ENCODE peak calls at places on chromosomes 6 and 20, in seven cellular contexts. One of them, this sample, is unnamed.

GRCh38 chr6:56827908-56828649 is 126.8 kb upstream of the BEND6 start:
- DNase-seq in AG08395: no peak
- DNase-seq in cardiac fibroblast: peak; percentile 21
- DNase-seq in stimulated activated CD8-positive, alpha-beta memory T cell treated with anti-CD3 and anti-CD28 coated beads, Interleukin-15, amount 100 ng/mL, for 24 hours: no peak
- DNase-seq in NCI-H1436: no peak
- DNase-seq in activated T-cell treated with anti-CD3 and anti-CD28 coated beads for 48 hours: no peak
- DNase-seq in left lung: no peak
- DNase-seq in this sample: no peak

GRCh38 chr20:44111712-44112335 is 75.2 kb downstream of the JPH2 start:
- DNase-seq in AG08395: peak; percentile 50
- DNase-seq in cardiac fibroblast: peak; percentile 20
- DNase-seq in stimulated activated CD8-positive, alpha-beta memory T cell treated with anti-CD3 and anti-CD28 coated beads, Interleukin-15, amount 100 ng/mL, for 24 hours: no peak
- DNase-seq in NCI-H1436: no peak
- DNase-seq in activated T-cell treated with anti-CD3 and anti-CD28 coated beads for 48 hours: no peak
- DNase-seq in left lung: no peak
- DNase-seq in this sample: peak; percentile 39

GRCh38 chr20:31595654-31596411 is 9.3 kb upstream of the ID1 start:
- DNase-seq in AG08395: peak; percentile 93
- DNase-seq in cardiac fibroblast: peak; percentile 88
- DNase-seq in stimulated activated CD8-positive, alpha-beta memory T cell treated with anti-CD3 and anti-CD28 coated beads, Interleukin-15, amount 100 ng/mL, for 24 hours: no peak
- DNase-seq in NCI-H1436: no peak
- DNase-seq in activated T-cell treated with anti-CD3 and anti-CD28 coated beads for 48 hours: no peak
- DNase-seq in left lung: peak; percentile 84
- DNase-seq in this sample: no peak

GRCh38 chr20:13817342-13817741 is 32.5 kb downstream of the NDUFAF5 start:
- DNase-seq in AG08395: no peak
- DNase-seq in cardiac fibroblast: peak; percentile 65
- DNase-seq in stimulated activated CD8-positive, alpha-beta memory T cell treated with anti-CD3 and anti-CD28 coated beads, Interleukin-15, amount 100 ng/mL, for 24 hours: no peak
- DNase-seq in NCI-H1436: no peak
- DNase-seq in activated T-cell treated with anti-CD3 and anti-CD28 coated beads for 48 hours: no peak
- DNase-seq in left lung: no peak
- DNase-seq in this sample: no peak

GRCh38 chr6:37483917-37484785 is 15.5 kb downstream of the CCDC167 start:
- DNase-seq in AG08395: peak; percentile 80
- DNase-seq in cardiac fibroblast: peak; percentile 38
- DNase-seq in stimulated activated CD8-positive, alpha-beta memory T cell treated with anti-CD3 and anti-CD28 coated beads, Interleukin-15, amount 100 ng/mL, for 24 hours: peak; percentile 64
- DNase-seq in NCI-H1436: peak; percentile 55
- DNase-seq in activated T-cell treated with anti-CD3 and anti-CD28 coated beads for 48 hours: peak; percentile 71
- DNase-seq in left lung: no peak
- DNase-seq in this sample: peak; percentile 53

GRCh38 chr6:72631480-72631879 is 9.6 kb downstream of the KCNQ5 start:
- DNase-seq in AG08395: peak; percentile 37
- DNase-seq in cardiac fibroblast: no peak
- DNase-seq in stimulated activated CD8-positive, alpha-beta memory T cell treated with anti-CD3 and anti-CD28 coated beads, Interleukin-15, amount 100 ng/mL, for 24 hours: no peak
- DNase-seq in NCI-H1436: no peak
- DNase-seq in activated T-cell treated with anti-CD3 and anti-CD28 coated beads for 48 hours: no peak
- DNase-seq in left lung: no peak
- DNase-seq in this sample: no peak

GRCh38 chr6:14035448-14035847 is 82.1 kb upstream of the CD83 start:
- DNase-seq in AG08395: peak; percentile 94
- DNase-seq in cardiac fibroblast: peak; percentile 90
- DNase-seq in stimulated activated CD8-positive, alpha-beta memory T cell treated with anti-CD3 and anti-CD28 coated beads, Interleukin-15, amount 100 ng/mL, for 24 hours: no peak
- DNase-seq in NCI-H1436: no peak
- DNase-seq in activated T-cell treated with anti-CD3 and anti-CD28 coated beads for 48 hours: no peak
- DNase-seq in left lung: no peak
- DNase-seq in this sample: no peak

GRCh38 chr6:3347237-3347636 is 88.5 kb downstream of the PSMG4 start:
- DNase-seq in AG08395: no peak
- DNase-seq in cardiac fibroblast: no peak
- DNase-seq in stimulated activated CD8-positive, alpha-beta memory T cell treated with anti-CD3 and anti-CD28 coated beads, Interleukin-15, amount 100 ng/mL, for 24 hours: no peak
- DNase-seq in NCI-H1436: no peak
- DNase-seq in activated T-cell treated with anti-CD3 and anti-CD28 coated beads for 48 hours: no peak
- DNase-seq in left lung: no peak
- DNase-seq in this sample: no peak

This sample was measured in mesothelial cell of epicardium.